ENCODE peak calls at places on chromosomes 2 and 18, in seven cellular contexts. U is HAP-1; Z is GM12878; P is mesendoderm; D is CD4-positive, alpha-beta memory T cell; K is heart right ventricle; J is right atrium auricular region. O is an unnamed sample.

GRCh38 chr2:20052872-20053281 is 1.4 kb upstream of the LAPTM4A start:
- DNase-seq in P (no peak), J (peak; percentile 87), K (peak; percentile 35), D (no peak), Z (no peak), U (peak; percentile 55), O (peak; percentile 88)

GRCh38 chr2:179963626-179964025 is 43.5 kb downstream of the CWC22 start:
- DNase-seq in Z (no peak), U (no peak), J (no peak), K (no peak), D (no peak), P (no peak), O (no peak)

GRCh38 chr18:9221040-9221439 is 84.5 kb downstream of the ANKRD12 start:
- DNase-seq in Z (no peak), J (no peak), K (no peak), D (no peak), P (no peak), U (no peak), O (no peak)

GRCh38 chr18:61929881-61930640 is 37.3 kb upstream of the RNF152 start:
- DNase-seq in Z (no peak), J (no peak), D (no peak), P (no peak), K (no peak), U (no peak), O (no peak)

GRCh38 chr2:217691516-217691915 is 311.3 kb downstream of the TNS1 start:
- DNase-seq in K (no peak), D (no peak), J (no peak), U (no peak), Z (no peak), P (no peak), O (no peak)

GRCh38 chr2:206990335-206990734 is 51.0 kb downstream of the CPO start:
- DNase-seq in U (no peak), J (no peak), K (no peak), Z (no peak), P (no peak), D (no peak), O (no peak)

GRCh38 chr2:43486604-43487003 is 109.2 kb downstream of the THADA start:
- DNase-seq in J (peak; percentile 63), D (no peak), K (no peak), Z (no peak), U (no peak), P (no peak), O (no peak)

GRCh38 chr2:115946341-115946740 is 1503.9 kb downstream of the DPP10 start:
- DNase-seq in P (no peak), U (no peak), K (no peak), J (no peak), D (no peak), Z (no peak), O (no peak)

GRCh38 chr2:119311831-119312230 is 54.8 kb downstream of the C2orf76 start:
- DNase-seq in U (no peak), J (no peak), Z (no peak), D (no peak), K (no peak), P (no peak), O (no peak)

GRCh38 chr2:33340265-33340664 is 136.2 kb upstream of the RASGRP3 start:
- DNase-seq in P (no peak), Z (no peak), U (no peak), D (no peak), K (peak; percentile 78), J (peak; percentile 91), O (no peak)

GRCh38 chr18:55264108-55264507 is 304.8 kb upstream of the CCDC68 start:
- DNase-seq in J (no peak), K (no peak), D (no peak), U (no peak), Z (no peak), P (peak; percentile 60), O (no peak)

GRCh38 chr2:224948859-224949258 is 93.4 kb downstream of the DOCK10 start:
- DNase-seq in Z (no peak), P (no peak), D (no peak), K (no peak), U (no peak), J (no peak), O (peak; percentile 85)
- H3K4me3 ChIP-seq in Z (no peak overlapping the region), P (no peak overlapping the region), D (no peak overlapping the region), K (no peak overlapping the region), U (no peak overlapping the region), J (no peak overlapping the region), O (no peak overlapping the region)

DNA sequence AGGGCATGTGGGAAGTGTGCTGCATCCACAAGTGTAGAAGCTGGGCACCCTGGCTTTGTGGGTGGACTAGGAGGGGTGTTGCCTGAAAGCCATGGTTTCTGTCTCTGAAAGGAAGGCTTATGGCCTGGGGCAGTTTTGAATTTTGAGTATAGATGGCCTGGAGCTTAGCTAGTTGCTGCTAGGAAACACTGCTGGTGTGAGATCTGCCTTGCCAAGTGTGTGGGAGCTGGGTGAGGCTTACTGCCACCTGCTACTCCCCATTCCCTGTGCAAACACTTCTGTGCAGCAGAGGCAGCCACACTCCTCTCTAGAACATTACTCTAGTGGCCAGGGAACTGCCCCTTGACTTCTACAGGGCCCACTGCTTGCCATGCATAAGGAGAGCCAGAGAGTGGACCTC is 831.7 kb upstream of the LRRTM1 start:
- DNase-seq in P (no peak), U (no peak), D (no peak), Z (no peak), J (no peak), K (no peak), O (no peak)
- H3K4me1 ChIP-seq in P (no peaks in the 10 kb centered on the region), U (no peaks in the 10 kb centered on the region), D (no peaks in the 10 kb centered on the region), Z (no peaks in the 10 kb centered on the region), J (no peaks in the 10 kb centered on the region), K (no peaks in the 10 kb centered on the region), O (no peaks in the 10 kb centered on the region)

GRCh38 chr2:240136013-240136670 is at the start of gene COPS9:
- DNase-seq in Z (peak; percentile 27), K (peak; percentile 89), U (peak; percentile 75), D (peak; percentile 85), J (peak; percentile 86), P (peak; percentile 91), O (peak; percentile 91)

GRCh38 chr2:240134956-240135520 is 1.1 kb downstream of the COPS9 start:
- DNase-seq in K (no peak), Z (no peak), D (no peak), U (no peak), P (no peak), J (no peak), O (no peak)

GRCh38 chr2:240133401-240133800 is 2.7 kb downstream of the COPS9 start:
- DNase-seq in P (no peak), J (no peak), Z (no peak), D (no peak), U (no peak), K (no peak), O (no peak)

GRCh38 chr2:240135706-240136012 is 446 bp downstream of the COPS9 start:
- DNase-seq in Z (no peak), U (no peak), J (no peak), K (no peak), D (no peak), P (no peak), O (no peak)

GRCh38 chr2:240134466-240134865 is 1.6 kb downstream of the COPS9 start:
- DNase-seq in U (no peak), Z (no peak), K (no peak), D (no peak), J (no peak), P (no peak), O (no peak)
- H3K4me3 ChIP-seq in U (peak overlapping the region; percentile 73), Z (peak overlapping the region; percentile 96), K (peak overlapping the region; percentile 94), D (no peak overlapping the region), J (no peak overlapping the region), P (no peak overlapping the region), O (peak overlapping the region; percentile 85)

DNA sequence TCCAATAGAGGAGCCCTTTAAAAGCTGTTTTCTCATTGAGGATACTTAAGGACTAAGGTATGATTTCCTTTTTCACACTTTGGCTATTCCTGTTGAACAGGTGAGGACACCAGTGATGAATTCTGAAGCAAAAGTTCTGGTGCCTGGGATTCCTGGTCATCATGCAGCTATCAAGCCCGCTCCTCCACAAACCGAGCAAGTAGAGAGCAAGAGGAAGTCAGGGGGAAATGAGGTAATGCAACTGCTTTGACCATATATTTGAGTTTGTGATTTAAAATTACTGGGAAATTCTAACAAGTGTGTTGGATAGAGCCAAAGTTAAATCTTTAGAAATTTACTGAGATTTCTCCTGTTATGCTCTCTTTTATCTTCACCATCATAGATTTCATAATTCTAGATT is 33.0 kb downstream of the WDR43 start:
- DNase-seq in U (no peak), D (no peak), K (no peak), Z (no peak), P (no peak), J (no peak), O (no peak)
- H3K4me1 ChIP-seq in U (no peaks in the 10 kb centered on the region), D (no peaks in the 10 kb centered on the region), K (no peaks in the 10 kb centered on the region), Z (no peaks in the 10 kb centered on the region), P (no peaks in the 10 kb centered on the region), J (no peaks in the 10 kb centered on the region), O (no peaks in the 10 kb centered on the region)

GRCh38 chr18:13613099-13613498 is 113.3 kb downstream of the FAM210A start:
- DNase-seq in K (no peak), J (no peak), Z (no peak), P (no peak), D (no peak), U (no peak), O (no peak)

GRCh38 chr18:13612111-13612997 is 114.0 kb downstream of the FAM210A start:
- DNase-seq in K (no peak), Z (peak; percentile 94), J (peak; percentile 64), D (peak; percentile 64), P (peak; percentile 70), U (no peak), O (no peak)

GRCh38 chr18:13610517-13610916 is 115.8 kb downstream of the FAM210A start:
- DNase-seq in U (no peak), K (no peak), D (no peak), P (no peak), Z (no peak), J (peak; percentile 57), O (peak; percentile 21)

GRCh38 chr18:13611616-13612110 is 114.7 kb downstream of the FAM210A start:
- DNase-seq in U (no peak), P (peak; percentile 57), K (peak; percentile 77), J (peak; percentile 69), Z (no peak), D (no peak), O (peak; percentile 46)

GRCh38 chr18:13611058-13611615 is 115.2 kb downstream of the FAM210A start:
- DNase-seq in U (no peak), D (no peak), Z (no peak), P (peak; percentile 71), J (peak; percentile 80), K (peak; percentile 66), O (peak; percentile 6)
- H3K4me3 ChIP-seq in U (peak overlapping the region; percentile 12), D (no peak overlapping the region), Z (peak overlapping the region; percentile 73), P (no peak overlapping the region), J (peak overlapping the region; percentile 32), K (peak overlapping the region; percentile 54), O (peak overlapping the region; percentile 33)

O was measured in A673.